ENCODE peak calls at places on chromosome 6, in seven cellular contexts. J is stomach, N is breast epithelium, L is body of pancreas, Q is tibial nerve, C is sigmoid colon, A is GM12878. X is an unnamed sample. For H3K27me3, the result is how much of the 10 kb centered on the place peaks cover.

GRCh38 chr6:105824732-105825131 is 261.4 kb upstream of the PRDM1 start:
- DNase-seq in J (no peak), Q (no peak), A (no peak), C (no peak), L (no peak), N (no peak), X (no peak)

GRCh38 chr6:148513145-148514071 is 170.8 kb downstream of the SASH1 start:
- DNase-seq in A (no peak), C (no peak), Q (no peak), J (no peak), N (no peak), L (no peak), X (peak)

GRCh38 chr6:88545991-88546390 is 379.8 kb upstream of the CNR1 start:
- DNase-seq in A (no peak), Q (no peak), C (no peak), N (no peak), L (no peak), J (no peak), X (no peak)

GRCh38 chr6:149851461-149851860 is 12.7 kb downstream of the LRP11 start:
- DNase-seq in Q (no peak), L (no peak), C (no peak), J (no peak), A (no peak), N (no peak), X (no peak)

GRCh38 chr6:89209457-89209856 is 7.7 kb downstream of the GABRR1 start:
- DNase-seq in C (no peak), N (no peak), Q (no peak), L (no peak), J (no peak), A (no peak), X (no peak)

GRCh38 chr6:27684264-27685211 is 211.6 kb upstream of the ZNF184 start:
- DNase-seq in C (no peak), N (no peak), Q (no peak), L (peak), J (no peak), A (peak), X (no peak)

GRCh38 chr6:159981591-159982245 is 12.8 kb downstream of the IGF2R start:
- DNase-seq in Q (no peak), N (no peak), L (peak), A (peak), J (peak), C (peak), X (no peak)

GRCh38 chr6:128511518-128511917 is 8.9 kb downstream of the PTPRK start:
- DNase-seq in A (peak), J (no peak), N (no peak), C (no peak), L (peak), Q (no peak), X (no peak)

GRCh38 chr6:3939964-3940363 is 90.8 kb downstream of the FAM50B start:
- DNase-seq in J (no peak), L (no peak), Q (no peak), A (no peak), C (no peak), N (no peak), X (no peak)

GRCh38 chr6:80548496-80548895 is 442.0 kb downstream of the BCKDHB start:
- DNase-seq in L (no peak), N (no peak), A (no peak), Q (no peak), J (no peak), C (no peak), X (no peak)

GRCh38 chr6:139577124-139577800 is 202.8 kb upstream of the CITED2 start:
- DNase-seq in N (no peak), J (no peak), Q (no peak), L (peak), C (no peak), A (no peak), X (no peak)

GRCh38 chr6:6931047-6932025 is 176.4 kb upstream of the RREB1 start:
- DNase-seq in A (peak), L (no peak), Q (no peak), J (no peak), C (no peak), N (no peak), X (no peak)

GRCh38 chr6:149248688-149249369 is 68.7 kb upstream of the TAB2 start:
- DNase-seq in L (no peak), C (no peak), Q (no peak), J (no peak), N (no peak), A (no peak), X (no peak)

GRCh38 chr6:128000363-128000762 is 99.5 kb upstream of the THEMIS start:
- DNase-seq in J (no peak), C (no peak), Q (no peak), A (no peak), L (no peak), N (no peak), X (no peak)

GRCh38 chr6:110618591-110619267 is 142.3 kb upstream of the SLC22A16 start:
- DNase-seq in N (no peak), C (no peak), A (peak), L (no peak), Q (no peak), J (no peak), X (no peak)

GRCh38 chr6:54493138-54493537 is 184.9 kb downstream of the TINAG start:
- DNase-seq in N (no peak), Q (no peak), A (no peak), L (no peak), J (no peak), C (no peak), X (no peak)

GRCh38 chr6:85490516-85491248 is 40.8 kb downstream of the NT5E start:
- DNase-seq in Q (no peak), C (no peak), J (no peak), A (no peak), L (no peak), N (peak), X (no peak)

GRCh38 chr6:131063764-131064272 is 773 bp upstream of the EPB41L2 start:
- DNase-seq in N (no peak), Q (no peak), C (no peak), L (no peak), A (no peak), J (no peak), X (peak)

GRCh38 chr6:40307712-40308111 is 279.5 kb downstream of the LRFN2 start:
- DNase-seq in N (no peak), Q (no peak), A (no peak), J (no peak), C (no peak), L (no peak), X (no peak)

GRCh38 chr6:111566873-111567517 is 38.7 kb downstream of the TRAF3IP2 start:
- DNase-seq in J (no peak), C (no peak), A (no peak), Q (no peak), N (peak), L (no peak), X (no peak)

GRCh38 chr6:113920663-113921267 is 50.2 kb downstream of the HDAC2 start:
- DNase-seq in L (no peak), N (no peak), Q (no peak), J (no peak), C (no peak), A (no peak), X (no peak)

GRCh38 chr6:352474-352873 is 39.1 kb upstream of the IRF4 start:
- DNase-seq in Q (no peak), N (no peak), J (no peak), A (no peak), C (peak), L (no peak), X (no peak)

GRCh38 chr6:70307008-70307407 is 4.1 kb upstream of the COL9A1 start:
- DNase-seq in A (no peak), C (no peak), L (no peak), J (no peak), Q (no peak), N (no peak), X (no peak)

GRCh38 chr6:145892026-145892425 is 72.1 kb downstream of the SHPRH start:
- DNase-seq in N (no peak), J (no peak), Q (no peak), A (no peak), C (no peak), L (no peak), X (no peak)

DNA sequence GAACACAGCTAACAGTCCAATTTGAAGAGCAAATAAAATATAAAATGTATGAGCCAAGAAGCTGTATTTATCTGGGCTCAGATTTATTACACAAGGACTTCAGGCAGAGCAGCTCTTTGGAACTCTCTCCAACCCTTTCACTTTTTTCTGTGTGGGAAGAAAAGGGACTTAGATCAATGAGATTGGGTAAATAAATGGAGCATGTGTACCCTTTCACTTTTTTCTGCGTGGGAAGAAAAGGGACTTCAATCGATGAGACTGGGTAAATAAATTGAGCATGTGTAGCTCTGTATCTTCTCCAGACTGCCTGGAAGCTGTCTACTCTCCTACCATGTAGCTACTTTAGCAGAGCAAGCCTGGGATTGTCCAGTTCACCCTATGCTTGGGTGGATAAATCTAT is 10.7 kb downstream of the SLC17A3 start:
- DNase-seq in N (no peak), A (no peak), Q (no peak), J (no peak), L (no peak), C (no peak), X (no peak)
- H3K27me3 ChIP-seq in N (under half), A (under half), Q (under half), J (under half), L (under half), C (under half), X (under half)

GRCh38 chr6:158231551-158232444 is 63.6 kb downstream of the GTF2H5 start:
- DNase-seq in C (peak), L (peak), Q (peak), N (peak), A (no peak), J (peak), X (peak)
- TF ChIP-seq POLR2A in C (no peak), L (peak), Q (no peak), N (no peak), A (peak), J (no peak), X (no peak)

DNA sequence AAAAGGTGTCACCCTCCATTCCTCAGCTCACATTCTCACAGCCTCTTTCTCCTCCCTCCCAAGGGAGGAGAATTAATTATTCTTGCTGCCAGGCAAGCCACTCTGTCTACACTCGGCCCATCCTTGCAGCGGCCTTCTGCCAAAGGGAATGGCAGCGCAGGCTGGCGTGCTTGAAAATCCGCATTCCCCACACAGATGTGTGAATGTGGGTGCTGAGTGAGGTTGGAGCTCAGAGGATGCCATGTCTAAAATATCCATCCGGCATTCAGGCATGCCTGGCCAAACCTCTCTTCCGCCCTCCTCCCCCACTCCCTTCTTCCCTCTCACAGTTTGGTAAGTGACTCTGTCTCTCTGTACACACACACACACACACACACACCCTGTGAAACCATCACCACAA is 27.7 kb downstream of the PNPLA1 start:
- DNase-seq in Q (no peak), L (no peak), N (no peak), C (no peak), J (no peak), A (no peak), X (no peak)
- H3K27me3 ChIP-seq in Q (under half), L (under half), N (under half), C (under half), J (under half), A (under half), X (under half)

DNA sequence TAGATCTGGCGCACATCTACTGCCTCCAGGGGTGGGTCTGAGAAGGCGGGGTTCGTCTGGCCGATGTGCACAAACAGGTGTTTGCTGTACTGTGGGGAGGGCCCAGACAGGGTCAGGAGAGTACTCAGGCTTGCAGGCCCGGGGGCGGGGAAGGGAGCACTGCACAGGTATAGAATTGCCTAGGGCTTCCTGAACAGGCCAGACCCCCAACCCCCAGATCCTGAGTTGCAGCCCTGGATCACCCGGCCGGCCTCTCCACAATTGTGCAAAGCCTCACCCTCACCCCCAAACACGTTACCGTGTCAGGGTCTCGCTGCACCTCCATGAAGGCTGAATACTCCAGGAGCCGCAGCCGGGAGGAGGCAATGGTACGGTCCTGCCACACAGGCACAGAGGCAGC is 7.8 kb downstream of the RPL10A start:
- DNase-seq in N (no peak), C (no peak), L (no peak), A (no peak), Q (no peak), J (no peak), X (no peak)
- TF ChIP-seq POLR2A in N (no peak), C (no peak), L (no peak), A (no peak), Q (no peak), J (no peak), X (no peak)

DNA sequence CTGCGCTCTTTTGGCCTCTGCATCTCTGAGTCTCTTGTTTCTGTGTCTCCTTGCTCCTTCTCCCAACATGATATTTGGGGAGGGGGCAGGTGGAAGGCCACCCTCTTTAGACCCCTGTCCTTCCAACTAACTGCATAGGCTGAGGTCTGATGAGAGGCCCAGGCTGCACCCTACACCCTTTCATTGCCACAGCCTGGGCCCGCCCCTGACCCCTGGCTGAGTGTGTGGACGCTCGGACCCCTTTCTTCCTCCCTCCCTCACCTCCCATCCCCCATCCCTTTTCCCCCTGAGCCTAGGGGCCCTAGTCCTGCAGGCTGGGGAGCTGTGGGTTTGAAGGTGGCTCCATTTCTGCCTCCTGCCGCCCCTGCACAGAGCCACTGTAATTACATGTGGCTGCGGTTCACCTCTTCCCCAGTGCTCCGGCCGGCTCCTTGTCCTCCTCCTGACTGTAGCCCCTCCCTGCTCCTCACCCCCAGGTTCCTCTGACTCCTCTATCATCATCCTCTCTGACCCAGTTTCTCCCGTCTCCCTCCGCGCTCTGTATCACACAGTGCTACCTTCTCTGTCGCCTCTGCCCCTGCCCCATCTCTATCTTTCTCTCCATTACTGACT is 6.8 kb downstream of the MDFI start:
- DNase-seq in Q (no peak), L (no peak), C (peak), J (no peak), N (no peak), A (no peak), X (no peak)
- H3K27me3 ChIP-seq in Q (under half), L (under half), C (under half), J (under half), N (under half), A (under half), X (under half)

GRCh38 chr6:41545703-41546474 is at the start of gene FOXP4:
- DNase-seq in N (peak), Q (peak), L (peak), A (peak), C (peak), J (peak), X (peak)
- TF ChIP-seq POLR2A in N (no peak), Q (no peak), L (peak), A (peak), C (no peak), J (no peak), X (peak)

GRCh38 chr6:32416031-32416430 is 9.1 kb upstream of the BTNL2 start:
- DNase-seq in N (no peak), Q (no peak), J (no peak), C (no peak), L (no peak), A (no peak), X (no peak)
- H3K27me3 ChIP-seq in N (under half), Q (under half), J (half or more), C (under half), L (under half), A (under half), X (under half)

DNA sequence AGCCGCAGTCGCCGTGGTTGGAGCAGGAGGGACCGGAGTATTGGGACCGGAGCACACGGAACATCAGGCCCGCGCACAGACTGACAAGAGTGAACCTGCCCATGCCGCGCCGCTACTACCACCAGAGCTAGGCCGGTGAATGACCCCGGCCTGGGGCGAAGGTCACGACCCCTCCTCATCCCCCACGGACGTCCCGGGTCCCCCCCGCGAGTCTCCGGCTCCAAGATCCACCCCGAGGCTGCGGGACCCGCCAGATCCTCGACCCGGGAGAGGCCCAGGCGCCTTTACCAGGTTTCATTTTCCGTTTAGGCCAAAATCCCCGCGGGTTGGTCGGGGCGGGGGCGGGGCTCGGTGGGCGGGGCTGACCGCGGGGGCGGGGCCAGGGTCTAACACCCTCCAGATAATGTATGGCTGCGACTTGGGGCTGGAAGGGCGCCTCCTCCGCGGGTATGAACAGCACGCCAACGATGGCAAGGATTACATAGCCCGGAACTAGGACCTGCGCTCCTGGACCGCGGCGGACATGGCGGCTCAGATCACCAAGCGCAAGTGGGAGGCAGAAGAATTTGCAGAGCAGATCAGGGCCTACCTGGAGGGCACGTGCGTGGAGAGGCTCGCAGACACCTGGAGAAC is 15.4 kb upstream of the HLA-A start:
- DNase-seq in J (peak), Q (peak), C (peak), A (no peak), L (peak), N (no peak), X (peak)
- TF ChIP-seq POLR2A in J (no peak), Q (no peak), C (peak), A (peak), L (peak), N (no peak), X (no peak)

DNA sequence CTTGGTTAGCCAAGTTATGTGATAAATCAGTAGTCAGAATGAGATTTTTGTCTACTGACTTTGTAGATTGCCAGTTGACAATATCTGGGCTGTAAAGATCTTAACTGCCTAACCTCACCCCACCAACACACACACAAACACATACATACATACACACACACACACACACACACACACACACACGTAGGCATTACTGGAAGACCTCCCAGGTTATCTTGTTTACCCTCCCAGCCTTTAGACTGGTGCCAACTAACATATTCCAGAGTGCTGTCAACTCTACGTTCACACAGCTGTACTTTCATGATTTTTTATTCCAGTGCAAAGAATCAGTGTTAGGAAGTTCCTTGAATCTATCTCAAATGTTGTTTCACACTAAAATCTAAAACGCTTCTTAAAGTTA is 38.9 kb downstream of the BMP5 start:
- DNase-seq in L (peak), N (no peak), C (no peak), Q (no peak), J (peak), A (no peak), X (no peak)
- H3K27me3 ChIP-seq in L (under half), N (under half), C (under half), Q (under half), J (under half), A (under half), X (under half)